ENCODE peak calls at places on chromosomes 7 and 10, in five cellular contexts. N is HepG2, D is K562, C is H1, A is GM23338. K is an unnamed sample.
A peak's percentile ranks its signal among the peaks of the same experiment; 100 is the strongest.

GRCh38 chr7:84231157-84231556 is 36.6 kb upstream of the SEMA3A start:
- DNase-seq in N (no peak), D (no peak), C (no peak), A (no peak), K (no peak)

GRCh38 chr10:101123085-101123814 is 7.8 kb upstream of the TLX1 start:
- DNase-seq in N (no peak), D (no peak), C (no peak), A (no peak), K (no peak)

GRCh38 chr10:68804692-68805091 is 22.6 kb upstream of the STOX1 start:
- DNase-seq in N (no peak), D (no peak), C (no peak), A (no peak), K (no peak)

GRCh38 chr7:55099086-55099831 is 80.4 kb downstream of the EGFR start:
- DNase-seq in N (no peak), D (no peak), C (no peak), A (no peak), K (no peak)

GRCh38 chr7:78702770-78703169 is 750.7 kb downstream of the MAGI2 start:
- DNase-seq in N (no peak), D (no peak), C (no peak), A (no peak), K (no peak)

GRCh38 chr10:14306201-14306600 is 24.5 kb downstream of the FRMD4A start:
- DNase-seq in N (no peak), D (no peak), C (no peak), A (no peak), K (no peak)

GRCh38 chr7:477626-478220 is 41.9 kb downstream of the PDGFA start:
- DNase-seq in N (no peak), D (no peak), C (no peak), A (no peak), K (no peak)

GRCh38 chr10:120949511-120950102 is 98.4 kb downstream of the WDR11 start:
- DNase-seq in N (no peak), D (no peak), C (no peak), A (peak; percentile 48), K (peak; percentile 28)

GRCh38 chr10:125169915-125170314 is 9.6 kb upstream of the CTBP2 start:
- DNase-seq in N (no peak), D (no peak), C (no peak), A (no peak), K (no peak)

GRCh38 chr10:58625070-58625469 is 112.4 kb downstream of the BICC1 start:
- DNase-seq in N (peak; percentile 6), D (no peak), C (no peak), A (no peak), K (no peak)

GRCh38 chr10:14573666-14574261 is 200.9 kb downstream of the FAM107B start:
- DNase-seq in N (no peak), D (no peak), C (no peak), A (no peak), K (no peak)

GRCh38 chr7:6654113-6654841 is 17.2 kb downstream of the ZNF316 start:
- DNase-seq in N (no peak), D (no peak), C (no peak), A (no peak), K (no peak)

GRCh38 chr10:23024002-23024401 is 71.4 kb upstream of the MSRB2 start:
- DNase-seq in N (no peak), D (no peak), C (no peak), A (no peak), K (no peak)

GRCh38 chr10:133143546-133143945 is 16.5 kb upstream of the KNDC1 start:
- DNase-seq in N (no peak), D (no peak), C (no peak), A (no peak), K (no peak)

GRCh38 chr7:155203059-155203881 is 94.4 kb upstream of the INSIG1 start:
- DNase-seq in N (no peak), D (no peak), C (no peak), A (no peak), K (no peak)

GRCh38 chr7:72674394-72674793 is 153.6 kb downstream of the TYW1B start:
- DNase-seq in N (no peak), D (no peak), C (no peak), A (no peak), K (no peak)

GRCh38 chr10:43239756-43240155 is 27.1 kb downstream of the RASGEF1A start:
- DNase-seq in N (no peak), D (no peak), C (no peak), A (no peak), K (no peak)

GRCh38 chr10:11793762-11794479 is 29.2 kb upstream of the PROSER2 start:
- DNase-seq in N (peak; percentile 87), D (no peak), C (no peak), A (peak; percentile 61), K (no peak)

GRCh38 chr10:13809447-13809846 is 222.7 kb downstream of the PRPF18 start:
- DNase-seq in N (no peak), D (no peak), C (peak; percentile 57), A (peak; percentile 89), K (peak; percentile 81)

GRCh38 chr10:126425473-126426065 is 37.3 kb upstream of the ADAM12 start:
- DNase-seq in N (no peak), D (no peak), C (no peak), A (no peak), K (no peak)

GRCh38 chr7:19269301-19269700 is 124.1 kb upstream of the FERD3L start:
- DNase-seq in N (no peak), D (no peak), C (no peak), A (peak; percentile 22), K (no peak)

GRCh38 chr7:139775829-139776266 is 1.9 kb downstream of the HIPK2 start:
- DNase-seq in N (peak; percentile 69), D (peak; percentile 68), C (no peak), A (peak; percentile 83), K (peak; percentile 42)

GRCh38 chr10:101346177-101346576 is 7.8 kb upstream of the BTRC start:
- DNase-seq in N (no peak), D (no peak), C (no peak), A (no peak), K (no peak)

GRCh38 chr10:121063744-121064143 is 212.6 kb downstream of the WDR11 start:
- DNase-seq in N (peak; percentile 88), D (no peak), C (no peak), A (no peak), K (no peak)

GRCh38 chr7:130919316-130920103 is 185.5 kb upstream of the KLF14 start:
- DNase-seq in N (peak; percentile 54), D (no peak), C (no peak), A (no peak), K (no peak)

GRCh38 chr10:133378251-133379096 is 588 bp upstream of the PAOX start:
- DNase-seq in N (peak; percentile 46), D (peak; percentile 66), C (no peak), A (peak; percentile 63), K (peak; percentile 57)

GRCh38 chr7:117113871-117114270 is 160.6 kb downstream of the ST7 start:
- DNase-seq in N (no peak), D (no peak), C (no peak), A (no peak), K (no peak)

GRCh38 chr7:117116221-117116620 is 162.9 kb downstream of the ST7 start:
- DNase-seq in N (no peak), D (no peak), C (no peak), A (no peak), K (no peak)

GRCh38 chr7:117111532-117111931 is 158.2 kb downstream of the ST7 start:
- DNase-seq in N (no peak), D (no peak), C (no peak), A (no peak), K (no peak)

GRCh38 chr7:117112640-117113039 is 159.3 kb downstream of the ST7 start:
- DNase-seq in N (no peak), D (no peak), C (no peak), A (no peak), K (no peak)

GRCh38 chr7:117114272-117114671 is 161.0 kb downstream of the ST7 start:
- DNase-seq in N (no peak), D (no peak), C (no peak), A (no peak), K (no peak)
- TF ChIP-seq CREB1 in N (no peak), D (no peak), C (no peak), A (no peak), K (no peak)

DNA sequence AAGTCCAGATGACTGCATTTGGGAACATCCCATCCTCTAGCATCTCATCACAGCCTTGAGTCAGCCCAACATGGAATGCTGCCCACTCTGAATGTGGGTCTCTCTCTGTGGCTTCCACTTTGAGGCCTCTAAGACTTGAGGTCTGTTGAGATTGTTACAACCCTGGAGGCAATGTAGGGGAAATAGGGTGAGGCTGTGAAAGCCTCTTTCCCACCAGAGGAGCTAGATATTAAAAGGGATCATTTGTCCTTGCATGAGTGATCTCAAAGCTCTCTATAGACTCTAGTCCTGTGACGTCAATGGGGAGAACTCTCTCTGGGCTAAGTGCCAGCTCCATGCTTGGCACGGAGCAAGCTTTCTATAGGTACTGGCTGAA is 6.4 kb upstream of the GOLGA7B start:
- DNase-seq in N (no peak), D (no peak), C (no peak), A (no peak), K (no peak)
- TF ChIP-seq CREB1 in N (peak; percentile 46), D (no peak), C (no peak), A (no peak), K (no peak)

GRCh38 chr7:158388072-158388471 is 199.6 kb downstream of the PTPRN2 start:
- DNase-seq in N (no peak), D (no peak), C (no peak), A (no peak), K (no peak)

GRCh38 chr7:158384746-158385145 is 202.9 kb downstream of the PTPRN2 start:
- DNase-seq in N (no peak), D (no peak), C (no peak), A (no peak), K (no peak)

GRCh38 chr7:158383665-158384064 is 204.0 kb downstream of the PTPRN2 start:
- DNase-seq in N (no peak), D (no peak), C (no peak), A (no peak), K (no peak)

GRCh38 chr7:158386866-158387820 is 200.5 kb downstream of the PTPRN2 start:
- DNase-seq in N (no peak), D (no peak), C (no peak), A (no peak), K (no peak)

DNA sequence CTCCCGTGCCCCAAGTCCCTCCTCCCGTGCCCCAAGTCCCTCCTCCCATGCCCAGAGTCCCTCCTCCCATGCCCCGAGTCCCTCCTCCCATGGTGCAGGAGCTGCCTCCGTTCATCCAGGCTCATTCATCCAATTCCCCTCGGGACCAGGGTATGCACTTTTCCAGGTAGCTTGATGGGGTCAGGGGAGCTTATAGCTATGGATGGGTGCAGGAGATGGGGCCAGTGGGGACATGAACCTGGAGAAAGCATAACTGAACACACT is 201.3 kb downstream of the PTPRN2 start:
- DNase-seq in N (no peak), D (no peak), C (no peak), A (no peak), K (no peak)
- TF ChIP-seq CREB1 in N (no peak), D (no peak), C (no peak), A (no peak), K (no peak)

DNA sequence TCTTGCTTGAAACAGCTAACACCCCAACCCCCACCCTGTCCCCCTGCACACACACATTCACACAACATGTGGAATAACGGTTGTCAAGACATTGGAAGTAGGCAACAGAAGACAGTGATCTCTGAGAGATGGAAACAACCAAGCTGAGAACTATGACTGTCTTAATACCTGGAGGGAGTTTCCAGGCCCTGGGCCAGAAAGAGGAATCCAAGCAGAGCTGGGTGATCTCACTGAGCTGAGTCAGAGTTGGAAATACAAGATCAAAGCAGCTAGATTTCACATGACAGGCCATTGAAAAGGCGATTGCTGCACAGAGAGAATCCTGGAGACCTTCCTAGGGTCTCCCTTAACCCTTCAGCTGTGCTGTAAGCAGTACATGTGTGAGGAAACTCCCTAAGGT is 165.8 kb upstream of the PRSS1 start:
- DNase-seq in N (no peak), D (no peak), C (no peak), A (no peak), K (no peak)
- TF ChIP-seq CREB1 in N (no peak), D (no peak), C (no peak), A (no peak), K (no peak)

GRCh38 chr7:98869001-98869373 is 827 bp downstream of the TMEM130 start:
- DNase-seq in N (no peak), D (no peak), C (no peak), A (peak; percentile 31), K (no peak)
- TF ChIP-seq CREB1 in N (no peak), D (no peak), C (no peak), A (no peak), K (no peak)

K was measured in WTC11.